ENCODE peak calls at places on chromosomes 4 and X, in nine cellular contexts. Q is cardiac fibroblast, A is occipital lobe, R is fibroblast of lung, Z is EH, D is T-cell, H is left ventricle myocardium inferior, X is WERI-Rb-1, G is bronchial epithelial cell. J is an unnamed sample.
A peak's percentile ranks its signal among the peaks of the same experiment; 100 is the strongest.

GRCh38 chr4:39994356-39994755 is 16.6 kb upstream of the PDS5A start:
- DNase-seq in A (no peak), H (no peak), D (no peak), Q (peak; percentile 57), G (no peak), Z (no peak), R (no peak), X (no peak), J (no peak)

GRCh38 chr4:147833254-147833653 is 101.4 kb downstream of the ARHGAP10 start:
- DNase-seq in G (peak; percentile 24), Z (peak; percentile 63), X (no peak), H (no peak), Q (peak; percentile 69), D (no peak), A (no peak), R (peak; percentile 51), J (peak; percentile 71)

GRCh38 chrX:37350034-37350365 is 836 bp downstream of the PRRG1 start:
- DNase-seq in Q (peak; percentile 20), G (peak; percentile 9), H (no peak), A (no peak), R (peak; percentile 22), X (no peak), D (no peak), Z (peak; percentile 43), J (no peak)

GRCh38 chr4:88732714-88733368 is 35.2 kb upstream of the NAP1L5 start:
- DNase-seq in D (no peak), G (no peak), R (no peak), Q (no peak), H (no peak), X (no peak), Z (no peak), A (no peak), J (no peak)

GRCh38 chr4:176150283-176150682 is 45.1 kb downstream of the SPATA4 start:
- DNase-seq in D (no peak), G (peak; percentile 37), Z (peak; percentile 62), H (no peak), R (peak; percentile 31), X (no peak), Q (peak; percentile 66), A (no peak), J (peak; percentile 51)

GRCh38 chrX:69102805-69103204 is 62.4 kb downstream of the PJA1 start:
- DNase-seq in Q (no peak), Z (no peak), H (no peak), D (no peak), X (no peak), R (no peak), A (no peak), G (no peak), J (no peak)

GRCh38 chr4:10701702-10702460 is 17.3 kb upstream of the CLNK start:
- DNase-seq in G (peak; percentile 74), D (no peak), Q (peak; percentile 36), H (no peak), Z (no peak), X (no peak), R (peak; percentile 68), A (no peak), J (no peak)

GRCh38 chr4:147658501-147658900 is 25.5 kb downstream of the PRMT9 start:
- DNase-seq in Q (no peak), G (no peak), H (no peak), A (no peak), Z (no peak), R (no peak), X (no peak), D (no peak), J (no peak)

GRCh38 chrX:10507181-10507580 is 113.2 kb downstream of the MID1 start:
- DNase-seq in D (no peak), R (peak; percentile 80), Z (peak; percentile 60), H (no peak), Q (peak; percentile 30), A (no peak), X (no peak), G (no peak), J (no peak)

GRCh38 chrX:23694606-23695005 is 27.3 kb downstream of the PRDX4 start:
- DNase-seq in Q (peak; percentile 68), R (peak; percentile 37), A (peak; percentile 0), X (peak; percentile 37), H (peak; percentile 24), D (peak; percentile 23), Z (peak; percentile 60), G (peak; percentile 39), J (peak; percentile 56)

GRCh38 chrX:13371191-13371590 is 51.3 kb upstream of the ATXN3L start:
- DNase-seq in R (peak; percentile 42), H (no peak), D (no peak), Q (peak; percentile 36), G (no peak), X (no peak), Z (peak; percentile 48), A (no peak), J (no peak)

GRCh38 chr4:137609693-137610450 is 77.6 kb upstream of the PCDH18 start:
- DNase-seq in Q (peak; percentile 56), R (peak; percentile 39), X (no peak), A (no peak), G (no peak), D (no peak), H (no peak), Z (peak; percentile 93), J (peak; percentile 90)

GRCh38 chr4:40409835-40410234 is 74.7 kb downstream of the CHRNA9 start:
- DNase-seq in Q (peak; percentile 65), D (no peak), A (no peak), G (peak; percentile 78), R (peak; percentile 63), X (no peak), Z (peak; percentile 51), H (no peak), J (peak; percentile 42)

GRCh38 chr4:74777531-74777930 is 16.8 kb downstream of the BTC start:
- DNase-seq in D (no peak), Z (no peak), A (no peak), H (no peak), Q (peak; percentile 47), X (no peak), G (peak; percentile 81), R (peak; percentile 18), J (no peak)

GRCh38 chr4:53563824-53564223 is 27.5 kb downstream of the LNX1 start:
- DNase-seq in G (peak; percentile 74), A (peak; percentile 61), Z (peak; percentile 78), D (no peak), X (no peak), Q (peak; percentile 78), H (no peak), R (peak; percentile 98), J (peak; percentile 78)

GRCh38 chr4:172096771-172097170 is 283.6 kb downstream of the GALNTL6 start:
- DNase-seq in Z (peak; percentile 6), R (peak; percentile 49), X (no peak), D (no peak), G (no peak), A (no peak), Q (peak; percentile 0), H (no peak), J (no peak)

GRCh38 chr4:158111241-158111640 is 61.6 kb downstream of the GASK1B start:
- DNase-seq in G (peak; percentile 35), X (no peak), A (no peak), D (no peak), Z (no peak), Q (peak; percentile 65), H (no peak), R (peak; percentile 39), J (no peak)

GRCh38 chr4:1898681-1899080 is 27.5 kb downstream of the NSD2 start:
- DNase-seq in G (no peak), D (no peak), X (no peak), Q (no peak), A (no peak), R (no peak), Z (no peak), H (no peak), J (no peak)

GRCh38 chr4:77065382-77065781 is 10.4 kb downstream of the CCNI start:
- DNase-seq in X (no peak), G (no peak), R (peak; percentile 74), A (no peak), Z (peak; percentile 59), D (no peak), H (no peak), Q (peak; percentile 56), J (peak; percentile 58)

GRCh38 chr4:30996841-30997240 is 276.7 kb downstream of the PCDH7 start:
- DNase-seq in Z (no peak), R (no peak), Q (no peak), A (no peak), H (no peak), D (no peak), X (no peak), G (no peak), J (no peak)

GRCh38 chrX:155313766-155314165 is 20.6 kb downstream of the CLIC2 start:
- DNase-seq in H (no peak), G (peak; percentile 34), Q (peak; percentile 6), A (no peak), X (peak; percentile 14), R (no peak), D (no peak), Z (peak; percentile 9), J (no peak)

GRCh38 chr4:107006218-107006617 is 29.9 kb downstream of the DKK2 start:
- DNase-seq in Q (no peak), X (no peak), H (no peak), D (no peak), G (no peak), Z (no peak), R (no peak), A (no peak), J (no peak)

GRCh38 chrX:10795721-10796120 is 175.3 kb upstream of the MID1 start:
- DNase-seq in D (no peak), R (peak; percentile 15), X (no peak), A (no peak), G (no peak), Q (no peak), Z (peak; percentile 52), H (no peak), J (peak; percentile 82)

GRCh38 chrX:107674480-107675364 is 46.4 kb downstream of the PRPS1 start:
- DNase-seq in H (peak; percentile 71), Z (peak; percentile 36), X (peak; percentile 49), D (peak; percentile 54), Q (peak; percentile 92), R (peak; percentile 25), G (peak; percentile 54), A (no peak), J (peak; percentile 94)

GRCh38 chr4:26787461-26788340 is 72.9 kb upstream of the STIM2 start:
- DNase-seq in D (peak; percentile 19), R (peak; percentile 85), G (peak; percentile 93), Z (peak; percentile 37), Q (peak; percentile 84), A (no peak), X (peak; percentile 58), H (peak; percentile 31), J (peak; percentile 30)

GRCh38 chrX:136028383-136028984 is 43.2 kb downstream of the SLC9A6 start:
- DNase-seq in Z (peak; percentile 69), Q (peak; percentile 73), D (no peak), A (no peak), X (no peak), G (peak; percentile 48), R (peak; percentile 53), H (no peak), J (peak; percentile 72)

GRCh38 chr4:186765138-186765537 is 41.5 kb upstream of the FAT1 start:
- DNase-seq in R (peak; percentile 78), Z (peak; percentile 89), X (no peak), G (no peak), D (no peak), Q (peak; percentile 33), H (no peak), A (no peak), J (no peak)

GRCh38 chr4:3283916-3284315 is 8.9 kb upstream of the RGS12 start:
- DNase-seq in H (no peak), G (no peak), A (no peak), Z (no peak), X (no peak), R (no peak), D (no peak), Q (no peak), J (no peak)

GRCh38 chrX:69362354-69362753 is 141.8 kb upstream of the NALF2 start:
- DNase-seq in A (no peak), Z (peak; percentile 34), G (no peak), H (no peak), X (peak; percentile 23), Q (no peak), R (no peak), D (no peak), J (no peak)

J was measured in fibroblast of villous mesenchyme.